ENCODE peak calls at places on chromosomes 5 and 9, in eight cellular contexts. U, E, K, B, T, G, C and P are unnamed samples.

GRCh38 chr9:134585746-134586706 is 55.6 kb upstream of the COL5A1 start:
- DNase-seq in E (no peak), T (no peak), U (no peak), B (peak; percentile 68), K (peak; percentile 91), C (no peak), G (peak; percentile 88), P (peak; percentile 46)

GRCh38 chr5:127872494-127872893 is 169.3 kb downstream of the CCDC192 start:
- DNase-seq in B (no peak), E (no peak), K (no peak), G (no peak), T (no peak), C (no peak), U (peak; percentile 97), P (no peak)

GRCh38 chr5:111774525-111774924 is 17.5 kb upstream of the NREP start:
- DNase-seq in C (no peak), E (no peak), U (peak; percentile 36), K (peak; percentile 81), T (no peak), B (peak; percentile 75), G (peak; percentile 58), P (peak; percentile 65)

GRCh38 chr9:2414465-2414864 is 207.1 kb upstream of the VLDLR start:
- DNase-seq in G (no peak), T (no peak), U (no peak), B (peak; percentile 45), C (no peak), E (no peak), K (peak; percentile 65), P (no peak)

GRCh38 chr9:127437497-127438264 is 13.5 kb downstream of the ZNF79 start:
- DNase-seq in B (no peak), K (no peak), T (no peak), E (no peak), G (no peak), C (peak; percentile 24), U (no peak), P (no peak)

GRCh38 chr9:108040783-108041182 is 551.2 kb upstream of the KLF4 start:
- DNase-seq in K (peak; percentile 89), C (no peak), T (no peak), B (peak; percentile 72), U (no peak), G (peak; percentile 42), E (no peak), P (peak; percentile 51)

GRCh38 chr9:136665111-136665703 is 2.5 kb downstream of the EGFL7 start:
- DNase-seq in B (no peak), E (no peak), K (peak; percentile 73), C (no peak), U (no peak), T (no peak), G (peak; percentile 62), P (no peak)

GRCh38 chr9:76691761-76692313 is 72.4 kb upstream of the PCA3 start:
- DNase-seq in G (no peak), C (no peak), U (no peak), K (no peak), T (no peak), B (no peak), E (no peak), P (no peak)

GRCh38 chr5:376951-377325 is 55.4 kb downstream of the AHRR start:
- DNase-seq in U (no peak), C (no peak), B (no peak), G (no peak), K (peak; percentile 35), E (no peak), T (no peak), P (no peak)

GRCh38 chr5:79590395-79590999 is 21.7 kb upstream of the TENT2 start:
- DNase-seq in G (no peak), B (no peak), C (no peak), U (no peak), T (no peak), K (no peak), E (no peak), P (no peak)

GRCh38 chr5:1648806-1649205 is 125.0 kb upstream of the LPCAT1 start:
- DNase-seq in G (peak; percentile 61), B (peak; percentile 16), C (no peak), U (no peak), T (no peak), E (no peak), K (no peak), P (peak; percentile 52)

GRCh38 chr5:36502608-36503007 is 103.8 kb upstream of the SLC1A3 start:
- DNase-seq in K (peak; percentile 84), B (peak; percentile 91), C (no peak), U (no peak), T (no peak), E (no peak), G (peak; percentile 84), P (peak; percentile 95)

GRCh38 chr9:80701061-80701460 is 988.3 kb downstream of the TLE1 start:
- DNase-seq in U (no peak), G (no peak), B (peak; percentile 55), K (no peak), C (no peak), T (no peak), E (no peak), P (peak; percentile 52)

GRCh38 chr5:162230348-162230747 is 162.8 kb downstream of the GABRG2 start:
- DNase-seq in B (no peak), C (no peak), K (peak; percentile 60), T (no peak), E (no peak), U (no peak), G (no peak), P (no peak)

GRCh38 chr5:69404659-69405330 is 10.1 kb upstream of the MARVELD2 start:
- DNase-seq in T (no peak), C (no peak), G (no peak), E (no peak), U (no peak), B (no peak), K (no peak), P (no peak)